ENCODE peak calls at places on chromosome 20, in six cellular contexts. One of them, this sample, is unnamed.

GRCh38 chr20:4573564-4574355 is 147.9 kb upstream of the PRND start:
- DNase-seq in endothelial cell of umbilical vein: no peak
- DNase-seq in neural crest cell: no peak
- DNase-seq in natural killer cell: no peak
- DNase-seq in astrocyte: peak; percentile 99
- DNase-seq in psoas muscle: no peak
- DNase-seq in this sample: no peak

GRCh38 chr20:5400164-5400762 is 83.5 kb upstream of the PROKR2 start:
- DNase-seq in natural killer cell: no peak
- DNase-seq in neural crest cell: peak; percentile 26
- DNase-seq in astrocyte: peak; percentile 2
- DNase-seq in psoas muscle: no peak
- DNase-seq in endothelial cell of umbilical vein: peak; percentile 15
- DNase-seq in this sample: no peak

GRCh38 chr20:15155848-15156401 is 818.5 kb upstream of the FLRT3 start:
- DNase-seq in natural killer cell: no peak
- DNase-seq in neural crest cell: no peak
- DNase-seq in endothelial cell of umbilical vein: no peak
- DNase-seq in psoas muscle: no peak
- DNase-seq in astrocyte: no peak
- DNase-seq in this sample: no peak

GRCh38 chr20:40493071-40493470 is 196.0 kb downstream of the MAFB start:
- DNase-seq in endothelial cell of umbilical vein: peak; percentile 36
- DNase-seq in neural crest cell: no peak
- DNase-seq in psoas muscle: peak; percentile 67
- DNase-seq in natural killer cell: no peak
- DNase-seq in astrocyte: peak; percentile 20
- DNase-seq in this sample: no peak

GRCh38 chr20:59680852-59681251 is 76.5 kb downstream of the PHACTR3 start:
- DNase-seq in natural killer cell: no peak
- DNase-seq in psoas muscle: no peak
- DNase-seq in neural crest cell: no peak
- DNase-seq in astrocyte: no peak
- DNase-seq in endothelial cell of umbilical vein: no peak
- DNase-seq in this sample: no peak

GRCh38 chr20:24950128-24950835 is 1.2 kb downstream of the CST7 start:
- DNase-seq in astrocyte: no peak
- DNase-seq in psoas muscle: no peak
- DNase-seq in neural crest cell: no peak
- DNase-seq in endothelial cell of umbilical vein: no peak
- DNase-seq in natural killer cell: peak; percentile 47
- DNase-seq in this sample: no peak

GRCh38 chr20:53706511-53707031 is 112.9 kb upstream of the ZNF217 start:
- DNase-seq in natural killer cell: no peak
- DNase-seq in endothelial cell of umbilical vein: no peak
- DNase-seq in astrocyte: peak; percentile 45
- DNase-seq in psoas muscle: no peak
- DNase-seq in neural crest cell: no peak
- DNase-seq in this sample: no peak

GRCh38 chr20:24493181-24493580 is 23.8 kb downstream of the SYNDIG1 start:
- DNase-seq in astrocyte: no peak
- DNase-seq in endothelial cell of umbilical vein: no peak
- DNase-seq in psoas muscle: no peak
- DNase-seq in neural crest cell: no peak
- DNase-seq in natural killer cell: no peak
- DNase-seq in this sample: no peak

GRCh38 chr20:49668181-49668877 is 45.3 kb downstream of the B4GALT5 start:
- DNase-seq in astrocyte: no peak
- DNase-seq in neural crest cell: no peak
- DNase-seq in psoas muscle: no peak
- DNase-seq in endothelial cell of umbilical vein: no peak
- DNase-seq in natural killer cell: peak; percentile 84
- DNase-seq in this sample: no peak

GRCh38 chr20:38515631-38516030 is 43.0 kb downstream of the RALGAPB start:
- DNase-seq in neural crest cell: no peak
- DNase-seq in natural killer cell: no peak
- DNase-seq in endothelial cell of umbilical vein: no peak
- DNase-seq in astrocyte: no peak
- DNase-seq in psoas muscle: no peak
- DNase-seq in this sample: no peak

GRCh38 chr20:23399568-23400241 is 21.6 kb downstream of the NAPB start:
- DNase-seq in psoas muscle: no peak
- DNase-seq in natural killer cell: no peak
- DNase-seq in endothelial cell of umbilical vein: no peak
- DNase-seq in neural crest cell: no peak
- DNase-seq in astrocyte: peak; percentile 84
- DNase-seq in this sample: no peak

GRCh38 chr20:16580127-16580526 is 6.9 kb upstream of the KIF16B start:
- DNase-seq in astrocyte: peak; percentile 64
- DNase-seq in neural crest cell: no peak
- DNase-seq in psoas muscle: peak; percentile 58
- DNase-seq in natural killer cell: no peak
- DNase-seq in endothelial cell of umbilical vein: no peak
- DNase-seq in this sample: peak; percentile 37

GRCh38 chr20:32035398-32035852 is 16.6 kb upstream of the HCK start:
- DNase-seq in astrocyte: no peak
- DNase-seq in neural crest cell: no peak
- DNase-seq in psoas muscle: no peak
- DNase-seq in endothelial cell of umbilical vein: no peak
- DNase-seq in natural killer cell: no peak
- DNase-seq in this sample: no peak

GRCh38 chr20:32036252-32036651 is 15.8 kb upstream of the HCK start:
- DNase-seq in natural killer cell: no peak
- DNase-seq in psoas muscle: no peak
- DNase-seq in astrocyte: no peak
- DNase-seq in endothelial cell of umbilical vein: no peak
- DNase-seq in neural crest cell: no peak
- DNase-seq in this sample: no peak

GRCh38 chr20:32037929-32038328 is 14.1 kb upstream of the HCK start:
- DNase-seq in astrocyte: peak; percentile 52
- DNase-seq in psoas muscle: no peak
- DNase-seq in natural killer cell: no peak
- DNase-seq in endothelial cell of umbilical vein: no peak
- DNase-seq in neural crest cell: no peak
- DNase-seq in this sample: no peak

GRCh38 chr20:32036716-32037355 is 15.2 kb upstream of the HCK start:
- DNase-seq in psoas muscle: no peak
- DNase-seq in neural crest cell: no peak
- DNase-seq in endothelial cell of umbilical vein: no peak
- DNase-seq in natural killer cell: no peak
- DNase-seq in astrocyte: no peak
- DNase-seq in this sample: no peak

DNA sequence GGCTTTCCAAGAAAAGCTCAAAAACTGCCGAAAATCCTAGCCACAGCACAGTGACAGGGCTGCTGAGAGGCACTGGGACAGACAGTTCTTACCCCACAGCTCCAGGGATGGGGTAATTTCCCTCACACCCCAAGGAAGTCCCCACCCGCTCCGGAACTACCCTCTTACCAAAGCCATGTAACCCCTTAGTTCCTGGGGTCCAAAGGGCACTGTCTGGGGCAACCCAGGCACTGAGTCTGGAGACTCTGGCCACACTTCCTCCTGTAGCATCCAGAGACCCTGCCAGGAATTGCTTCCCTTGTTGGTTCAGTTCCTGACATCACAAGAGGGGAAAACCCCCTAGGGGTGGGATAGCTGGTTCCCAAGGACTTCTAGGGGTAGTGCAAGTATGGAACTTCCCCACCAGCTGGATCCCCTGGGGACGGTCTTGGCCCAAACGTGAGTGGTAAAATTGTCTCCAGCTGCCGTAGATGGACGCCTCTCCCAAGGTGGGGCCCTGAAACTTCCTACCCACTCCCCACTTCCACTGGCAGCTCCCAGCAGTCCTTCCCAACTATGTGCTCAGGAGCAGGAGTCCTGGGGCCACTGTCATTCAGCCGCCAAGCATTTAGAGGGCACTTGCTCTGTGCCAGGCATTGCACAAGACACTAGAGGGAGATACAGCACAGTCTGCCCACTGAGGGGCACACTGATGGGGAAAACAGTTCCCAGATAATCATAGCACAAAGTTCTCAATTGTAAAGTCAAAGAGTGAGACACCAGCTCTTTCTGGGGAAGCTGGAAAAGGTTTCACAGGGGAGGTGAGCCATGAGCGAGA is 17.3 kb upstream of the HCK start:
- DNase-seq in natural killer cell: no peak
- DNase-seq in astrocyte: no peak
- DNase-seq in neural crest cell: no peak
- DNase-seq in psoas muscle: no peak
- DNase-seq in endothelial cell of umbilical vein: no peak
- DNase-seq in this sample: no peak
- TF ChIP-seq CTCF in natural killer cell: no peak
- TF ChIP-seq CTCF in astrocyte: no peak
- TF ChIP-seq CTCF in neural crest cell: no peak
- TF ChIP-seq CTCF in psoas muscle: no peak
- TF ChIP-seq CTCF in endothelial cell of umbilical vein: no peak
- TF ChIP-seq CTCF in this sample: no peak

DNA sequence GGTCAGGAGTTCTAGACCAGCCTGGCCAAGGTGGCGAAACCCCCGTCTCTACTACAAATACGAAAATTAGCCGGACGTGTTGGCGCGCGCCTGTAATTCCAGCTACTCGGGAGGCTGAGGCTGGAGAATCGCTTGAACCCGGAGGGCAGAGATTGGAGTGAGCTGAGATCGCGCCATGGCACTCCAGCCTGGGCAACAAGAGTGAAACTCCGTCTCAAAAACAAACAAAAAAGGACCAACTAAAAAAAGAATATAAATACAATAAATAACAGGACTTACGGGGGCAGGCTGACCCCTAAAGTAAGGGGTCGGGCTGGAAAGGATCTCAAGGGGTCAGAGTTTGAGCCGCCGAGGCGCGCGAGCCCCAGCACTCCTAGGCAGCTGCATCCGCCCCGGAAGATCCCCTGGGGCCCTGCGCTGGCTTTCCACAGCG is 509 bp upstream of the TPD52L2 start:
- DNase-seq in natural killer cell: no peak
- DNase-seq in neural crest cell: no peak
- DNase-seq in psoas muscle: no peak
- DNase-seq in endothelial cell of umbilical vein: no peak
- DNase-seq in astrocyte: no peak
- DNase-seq in this sample: no peak
- TF ChIP-seq CTCF in natural killer cell: no peak
- TF ChIP-seq CTCF in neural crest cell: no peak
- TF ChIP-seq CTCF in psoas muscle: peak; percentile 3
- TF ChIP-seq CTCF in endothelial cell of umbilical vein: no peak
- TF ChIP-seq CTCF in astrocyte: no peak
- TF ChIP-seq CTCF in this sample: peak; percentile 5

GRCh38 chr20:8764289-8764962 is 304.5 kb upstream of the PLCB4 start:
- DNase-seq in endothelial cell of umbilical vein: no peak
- DNase-seq in astrocyte: no peak
- DNase-seq in natural killer cell: no peak
- DNase-seq in neural crest cell: no peak
- DNase-seq in psoas muscle: no peak
- DNase-seq in this sample: no peak
- TF ChIP-seq CTCF in endothelial cell of umbilical vein: no peak
- TF ChIP-seq CTCF in astrocyte: no peak
- TF ChIP-seq CTCF in natural killer cell: no peak
- TF ChIP-seq CTCF in neural crest cell: no peak
- TF ChIP-seq CTCF in psoas muscle: no peak
- TF ChIP-seq CTCF in this sample: no peak

GRCh38 chr20:62581308-62581707 is 61.0 kb upstream of the SLCO4A1 start:
- DNase-seq in natural killer cell: no peak
- DNase-seq in endothelial cell of umbilical vein: no peak
- DNase-seq in neural crest cell: no peak
- DNase-seq in psoas muscle: no peak
- DNase-seq in astrocyte: no peak
- DNase-seq in this sample: no peak
- TF ChIP-seq CTCF in natural killer cell: no peak
- TF ChIP-seq CTCF in endothelial cell of umbilical vein: no peak
- TF ChIP-seq CTCF in neural crest cell: no peak
- TF ChIP-seq CTCF in psoas muscle: no peak
- TF ChIP-seq CTCF in astrocyte: no peak
- TF ChIP-seq CTCF in this sample: no peak